ENCODE peak calls at places on chromosomes 2 and 18, in six cellular contexts. One of them, this sample, is unnamed.

GRCh38 chr2:217293046-217293445 is 433.2 kb upstream of the TNP1 start:
- ATAC-seq in GM12878: no peak
- ATAC-seq in K562: no peak
- ATAC-seq in upper lobe of left lung: no peak
- ATAC-seq in HepG2: no peak
- ATAC-seq in A549: no peak
- ATAC-seq in this sample: no peak

GRCh38 chr2:235157746-235158482 is 206.1 kb downstream of the SH3BP4 start:
- ATAC-seq in K562: no peak
- ATAC-seq in A549: no peak
- ATAC-seq in upper lobe of left lung: no peak
- ATAC-seq in HepG2: no peak
- ATAC-seq in GM12878: no peak
- ATAC-seq in this sample: no peak

GRCh38 chr18:76756491-76757288 is 65.7 kb upstream of the ZNF236 start:
- ATAC-seq in K562: peak
- ATAC-seq in upper lobe of left lung: no peak
- ATAC-seq in GM12878: no peak
- ATAC-seq in HepG2: peak
- ATAC-seq in A549: no peak
- ATAC-seq in this sample: peak

GRCh38 chr2:212392048-212392447 is 146.6 kb downstream of the ERBB4 start:
- ATAC-seq in upper lobe of left lung: no peak
- ATAC-seq in K562: no peak
- ATAC-seq in HepG2: no peak
- ATAC-seq in GM12878: no peak
- ATAC-seq in A549: no peak
- ATAC-seq in this sample: no peak

GRCh38 chr2:170214309-170214902 is 36.5 kb downstream of the MYO3B start:
- ATAC-seq in upper lobe of left lung: no peak
- ATAC-seq in GM12878: peak
- ATAC-seq in HepG2: no peak
- ATAC-seq in K562: no peak
- ATAC-seq in A549: no peak
- ATAC-seq in this sample: no peak

GRCh38 chr2:111984213-111984604 is 70.9 kb upstream of the TMEM87B start:
- ATAC-seq in upper lobe of left lung: no peak
- ATAC-seq in HepG2: no peak
- ATAC-seq in A549: no peak
- ATAC-seq in GM12878: no peak
- ATAC-seq in K562: no peak
- ATAC-seq in this sample: no peak

GRCh38 chr2:216989335-216990129 is 129.7 kb upstream of the TNP1 start:
- ATAC-seq in upper lobe of left lung: no peak
- ATAC-seq in HepG2: peak
- ATAC-seq in A549: no peak
- ATAC-seq in GM12878: no peak
- ATAC-seq in K562: peak
- ATAC-seq in this sample: no peak

GRCh38 chr2:177669625-177670330 is 277.2 kb downstream of the AGPS start:
- ATAC-seq in HepG2: no peak
- ATAC-seq in upper lobe of left lung: no peak
- ATAC-seq in K562: no peak
- ATAC-seq in GM12878: no peak
- ATAC-seq in A549: no peak
- ATAC-seq in this sample: no peak

GRCh38 chr2:108571262-108571661 is 37.0 kb downstream of the LIMS1 start:
- ATAC-seq in A549: no peak
- ATAC-seq in GM12878: no peak
- ATAC-seq in HepG2: no peak
- ATAC-seq in K562: no peak
- ATAC-seq in upper lobe of left lung: no peak
- ATAC-seq in this sample: no peak

GRCh38 chr2:164745012-164745797 is 96.4 kb downstream of the COBLL1 start:
- ATAC-seq in HepG2: no peak
- ATAC-seq in A549: no peak
- ATAC-seq in K562: no peak
- ATAC-seq in upper lobe of left lung: no peak
- ATAC-seq in GM12878: no peak
- ATAC-seq in this sample: no peak

GRCh38 chr18:44709297-44710117 is 28.8 kb downstream of the SETBP1 start:
- ATAC-seq in K562: no peak
- ATAC-seq in upper lobe of left lung: peak
- ATAC-seq in A549: no peak
- ATAC-seq in HepG2: no peak
- ATAC-seq in GM12878: peak
- ATAC-seq in this sample: peak

DNA sequence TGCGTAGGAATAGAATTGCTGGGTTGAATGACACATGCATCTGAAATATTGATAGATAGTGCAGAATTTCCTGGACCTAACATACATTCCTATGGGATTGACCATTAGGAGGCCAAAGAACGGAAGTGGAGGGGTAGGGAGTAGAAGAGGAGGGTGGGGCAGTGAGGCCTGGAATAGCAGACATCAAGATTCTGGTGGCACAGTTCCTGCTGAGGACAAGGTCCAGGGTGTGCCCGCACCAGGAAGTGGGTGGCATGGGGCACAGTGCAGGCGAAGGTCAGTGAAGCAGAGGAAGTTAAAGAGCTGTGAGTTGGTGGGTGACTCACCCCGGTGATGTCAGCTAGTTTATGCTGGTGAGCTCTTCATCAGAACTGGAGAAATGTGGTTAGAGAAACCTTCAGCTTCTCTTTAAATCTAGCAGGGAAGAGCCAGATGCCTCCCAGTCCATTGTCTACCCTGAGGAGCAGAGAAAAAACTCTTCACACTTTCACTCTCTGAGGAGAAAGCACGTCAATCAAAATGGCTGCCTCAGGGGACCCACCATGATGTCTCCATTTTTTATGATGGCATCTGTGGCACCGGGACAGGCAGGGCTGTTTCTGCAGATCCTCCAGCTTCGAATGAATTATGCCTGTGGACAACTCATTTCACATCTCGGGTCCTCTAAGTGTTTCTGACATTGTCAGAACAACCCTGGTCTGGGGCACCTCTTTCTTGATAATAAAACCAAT is 55.9 kb upstream of the CTLA4 start:
- ATAC-seq in HepG2: no peak
- ATAC-seq in GM12878: peak
- ATAC-seq in A549: peak
- ATAC-seq in upper lobe of left lung: peak
- ATAC-seq in K562: no peak
- ATAC-seq in this sample: peak
- TF ChIP-seq EP300 in HepG2: no peak
- TF ChIP-seq EP300 in GM12878: no peak
- TF ChIP-seq EP300 in A549: no peak
- TF ChIP-seq EP300 in upper lobe of left lung: no peak
- TF ChIP-seq EP300 in K562: no peak
- TF ChIP-seq EP300 in this sample: no peak

DNA sequence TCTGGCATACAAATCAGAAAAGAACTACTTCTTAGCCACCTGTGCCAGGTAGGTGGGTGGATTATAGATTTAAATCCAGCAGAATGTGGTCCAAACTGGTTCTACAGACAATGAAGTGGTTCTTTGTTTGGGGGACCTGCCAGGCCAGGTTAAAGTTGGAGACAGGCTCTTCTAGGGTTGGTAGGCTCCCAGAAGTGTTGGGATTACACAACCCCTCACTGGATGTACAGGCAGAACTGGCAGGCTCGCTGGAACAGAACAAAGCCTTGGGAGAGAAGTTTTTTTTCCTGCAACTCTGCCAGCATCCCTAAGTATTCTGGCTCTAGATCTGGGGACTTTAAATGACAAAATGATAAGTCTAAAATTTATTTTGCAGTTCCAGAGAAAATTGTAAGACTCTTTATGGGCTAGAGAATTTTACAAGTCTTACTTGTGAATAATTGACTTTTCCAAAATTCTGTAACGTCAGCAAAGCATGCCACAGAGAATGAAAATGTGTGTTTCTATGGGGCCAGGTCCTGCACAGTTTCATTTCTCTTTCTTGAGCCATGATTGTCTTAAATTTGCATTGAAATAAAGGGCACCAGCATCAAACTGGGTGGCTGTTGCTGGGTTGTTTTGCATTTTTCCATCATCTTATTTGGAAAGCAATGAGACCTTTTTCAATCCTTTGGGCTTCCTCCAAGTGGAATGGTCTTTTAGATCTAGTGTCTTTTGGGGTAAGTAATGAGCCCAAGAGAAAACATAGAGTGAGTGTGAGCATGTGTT is 32.2 kb upstream of the ATL2 start:
- ATAC-seq in GM12878: peak
- ATAC-seq in HepG2: no peak
- ATAC-seq in K562: no peak
- ATAC-seq in A549: peak
- ATAC-seq in upper lobe of left lung: peak
- ATAC-seq in this sample: peak
- H3K4me3 ChIP-seq in GM12878: peak
- H3K4me3 ChIP-seq in HepG2: no peak
- H3K4me3 ChIP-seq in K562: no peak
- H3K4me3 ChIP-seq in A549: no peak
- H3K4me3 ChIP-seq in upper lobe of left lung: no peak
- H3K4me3 ChIP-seq in this sample: no peak

DNA sequence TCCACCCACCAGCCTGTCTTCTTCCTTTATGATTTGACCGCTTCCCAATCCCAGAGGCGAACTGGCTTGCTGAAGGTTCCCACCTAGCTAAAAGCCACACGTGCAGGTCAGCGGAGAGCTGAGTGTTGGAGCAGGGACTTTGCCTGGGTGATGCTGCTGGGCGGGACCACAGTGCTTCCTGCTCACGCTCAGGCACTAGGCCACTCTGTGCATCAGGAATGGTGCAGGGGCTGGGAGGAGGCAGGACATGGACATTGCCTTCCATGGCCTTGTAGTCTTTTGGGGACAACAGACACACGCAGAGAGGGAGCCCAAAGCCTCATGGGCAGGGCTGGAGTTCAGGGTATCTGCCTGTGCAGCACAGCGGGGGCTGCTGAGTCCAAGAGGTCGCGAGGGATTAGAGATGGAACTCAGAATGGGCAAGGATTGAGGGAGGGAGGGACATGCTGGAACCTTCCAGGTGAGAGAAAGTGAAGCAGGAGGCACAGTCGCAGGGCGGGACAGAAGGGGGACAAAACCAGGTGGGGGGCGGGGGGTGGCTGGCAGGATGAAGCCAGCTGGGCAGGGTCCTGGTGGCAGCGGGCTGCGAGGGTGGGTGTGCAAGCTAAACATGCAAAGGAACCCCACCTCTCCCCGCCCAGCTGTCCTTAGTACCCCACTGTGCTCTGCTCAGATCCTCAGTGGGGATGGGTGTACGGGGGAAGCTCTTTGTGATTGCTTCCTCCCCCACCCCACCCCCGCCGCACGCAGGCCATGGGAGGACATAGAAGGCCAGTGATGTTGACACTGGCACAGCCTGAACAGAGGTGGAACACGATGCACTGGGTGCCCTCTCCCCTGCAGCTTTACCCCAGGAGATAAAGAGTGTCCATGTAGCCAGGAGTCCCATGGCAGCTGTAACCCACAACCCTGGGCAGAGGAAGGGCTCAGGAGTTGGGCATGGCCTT is 207.0 kb downstream of the ZBTB7C start:
- ATAC-seq in K562: no peak
- ATAC-seq in upper lobe of left lung: no peak
- ATAC-seq in A549: no peak
- ATAC-seq in GM12878: no peak
- ATAC-seq in HepG2: peak
- ATAC-seq in this sample: no peak
- H3K27ac ChIP-seq in K562: no peak
- H3K27ac ChIP-seq in upper lobe of left lung: no peak
- H3K27ac ChIP-seq in A549: no peak
- H3K27ac ChIP-seq in GM12878: no peak
- H3K27ac ChIP-seq in HepG2: no peak
- H3K27ac ChIP-seq in this sample: no peak

GRCh38 chr2:135974036-135974435 is 11.4 kb downstream of the DARS1 start:
- ATAC-seq in upper lobe of left lung: no peak
- ATAC-seq in HepG2: no peak
- ATAC-seq in GM12878: no peak
- ATAC-seq in A549: no peak
- ATAC-seq in K562: no peak
- ATAC-seq in this sample: peak
- TF ChIP-seq EP300 in upper lobe of left lung: no peak
- TF ChIP-seq EP300 in HepG2: no peak
- TF ChIP-seq EP300 in GM12878: no peak
- TF ChIP-seq EP300 in A549: no peak
- TF ChIP-seq EP300 in K562: no peak
- TF ChIP-seq EP300 in this sample: peak

DNA sequence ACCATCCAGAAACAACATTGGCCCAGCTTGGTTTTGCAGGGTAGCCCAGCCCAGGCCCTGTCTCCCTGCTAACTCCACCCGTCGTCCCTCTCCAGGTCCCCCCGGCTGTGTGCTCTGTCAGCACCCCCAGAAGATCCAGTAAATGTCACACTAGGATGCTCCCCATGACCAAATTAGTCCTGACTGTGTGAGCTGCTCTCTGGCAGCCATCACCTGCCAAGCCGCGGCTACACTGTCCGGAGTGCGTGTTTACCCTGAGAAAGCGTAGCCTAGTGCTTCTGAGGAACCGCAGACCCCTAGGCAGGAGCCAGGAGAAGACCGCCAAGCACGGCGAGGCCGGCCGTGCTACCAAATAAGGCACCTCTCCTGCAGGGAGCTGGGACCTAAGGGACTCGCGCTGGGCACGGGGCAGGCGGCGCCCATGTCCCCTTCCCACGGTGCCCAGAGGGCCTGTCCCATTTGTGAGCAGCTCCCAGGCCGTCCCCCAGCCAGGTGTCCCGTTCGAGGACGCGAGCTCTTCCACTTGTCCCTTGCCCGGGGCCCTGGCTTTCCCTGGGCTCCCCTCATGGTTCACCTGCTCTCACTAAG is 849.9 kb downstream of the RNF144A start:
- ATAC-seq in HepG2: peak
- ATAC-seq in K562: no peak
- ATAC-seq in A549: peak
- ATAC-seq in upper lobe of left lung: no peak
- ATAC-seq in GM12878: no peak
- ATAC-seq in this sample: no peak
- H3K4me3 ChIP-seq in HepG2: no peak
- H3K4me3 ChIP-seq in K562: no peak
- H3K4me3 ChIP-seq in A549: no peak
- H3K4me3 ChIP-seq in upper lobe of left lung: no peak
- H3K4me3 ChIP-seq in GM12878: no peak
- H3K4me3 ChIP-seq in this sample: no peak

This sample was measured in gastroesophageal sphincter.